ENCODE peak calls at places on chromosomes 4 and X, in seven cellular contexts. R is BE2C, N is lower lobe of right lung, B is lung, A is body of pancreas, U is psoas muscle, J is A673. O is an unnamed sample. For H3K36me3, the result is how much of the 10 kb centered on the place peaks cover.

GRCh38 chr4:114252499-114252898 is 273.1 kb upstream of the ARSJ start:
- DNase-seq in J (no peak), N (no peak), U (no peak), A (no peak), R (no peak), B (no peak), O (no peak)

GRCh38 chr4:6641971-6642320 is 1.5 kb downstream of the MRFAP1 start:
- DNase-seq in U (no peak), A (no peak), J (no peak), B (no peak), R (no peak), N (no peak), O (no peak)

GRCh38 chr4:77010841-77011354 is 61.3 kb downstream of the SEPTIN11 start:
- DNase-seq in A (no peak), R (no peak), J (peak), U (no peak), B (no peak), N (no peak), O (peak)

GRCh38 chr4:154577324-154577723 is 13.2 kb downstream of the FGA start:
- DNase-seq in N (no peak), U (no peak), J (no peak), R (no peak), B (no peak), A (no peak), O (no peak)

GRCh38 chr4:153241970-153242847 is 38.0 kb downstream of the TRIM2 start:
- DNase-seq in U (no peak), N (no peak), B (no peak), R (no peak), A (peak), J (peak), O (no peak)

GRCh38 chr4:148443550-148444295 is 1.5 kb upstream of the NR3C2 start:
- DNase-seq in A (peak), U (peak), B (no peak), R (peak), J (peak), N (peak), O (no peak)

GRCh38 chr4:153521995-153522799 is 56.0 kb downstream of the TMEM131L start:
- DNase-seq in N (no peak), A (no peak), B (no peak), R (no peak), J (no peak), U (no peak), O (no peak)

GRCh38 chrX:65697915-65698796 is 30.7 kb downstream of the MSN start:
- DNase-seq in A (peak), J (peak), N (peak), R (no peak), B (peak), U (no peak), O (no peak)

GRCh38 chr4:152100378-152101201 is 339.8 kb upstream of the GATB start:
- DNase-seq in A (peak), J (no peak), R (no peak), N (no peak), B (no peak), U (no peak), O (peak)

GRCh38 chr4:15398001-15398400 is 29.8 kb upstream of the C1QTNF7 start:
- DNase-seq in R (no peak), U (no peak), N (no peak), B (no peak), J (no peak), A (no peak), O (peak)

GRCh38 chrX:149631293-149632165 is at the start of gene TMEM185A:
- DNase-seq in R (peak), U (peak), N (peak), J (peak), B (peak), A (peak), O (no peak)

GRCh38 chrX:149630681-149631292 is 805 bp downstream of the TMEM185A start:
- DNase-seq in J (peak), U (no peak), A (peak), R (no peak), N (no peak), B (no peak), O (peak)

GRCh38 chrX:149629730-149630387 is 1.7 kb downstream of the TMEM185A start:
- DNase-seq in N (no peak), A (no peak), R (no peak), U (no peak), J (no peak), B (no peak), O (no peak)

GRCh38 chrX:149628768-149629167 is 2.8 kb downstream of the TMEM185A start:
- DNase-seq in N (no peak), B (no peak), R (no peak), A (no peak), U (no peak), J (no peak), O (no peak)

DNA sequence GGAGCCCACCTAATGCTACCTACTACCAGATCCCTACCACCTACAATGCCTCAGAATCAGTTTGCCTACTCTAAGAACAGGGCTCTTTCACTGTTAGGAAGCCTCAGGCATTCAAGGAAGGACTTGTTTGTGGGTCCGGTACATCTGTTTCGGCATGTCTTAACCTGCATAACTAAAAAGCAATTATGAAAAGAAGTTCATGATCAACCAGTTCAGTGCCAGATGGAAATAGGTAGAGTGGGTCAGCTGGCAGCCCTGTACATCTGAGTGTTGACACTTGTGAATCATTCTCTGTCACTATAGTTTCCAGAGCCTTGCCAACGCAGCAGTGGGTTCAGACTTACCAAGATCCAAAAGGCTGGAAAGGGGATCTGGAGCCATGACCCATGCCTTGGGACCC is 3.3 kb downstream of the TMEM185A start:
- DNase-seq in R (no peak), J (no peak), B (no peak), U (no peak), N (no peak), A (no peak), O (peak)
- H3K4me3 ChIP-seq in R (no peak), J (no peak), B (no peak), U (no peak), N (no peak), A (no peak), O (no peak)

DNA sequence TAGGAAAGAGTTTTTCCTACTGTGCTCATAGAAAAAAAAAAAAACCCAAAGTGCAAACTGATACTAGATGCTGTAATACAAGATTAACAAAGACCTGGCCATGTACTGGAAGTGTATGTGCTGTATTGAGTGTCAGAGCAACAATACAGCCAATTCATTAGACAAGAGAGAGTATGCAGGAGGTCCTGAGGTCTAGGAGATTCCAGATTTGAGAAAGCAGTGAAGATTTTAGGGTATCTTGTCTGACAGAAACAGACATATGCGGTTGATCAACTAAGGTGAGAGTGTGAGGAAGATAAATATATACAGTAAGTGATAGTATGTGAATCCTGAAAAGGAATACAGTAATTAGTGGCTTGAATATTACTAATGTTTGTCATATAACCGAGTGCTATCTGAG is 3.0 kb downstream of the GPR174 start:
- DNase-seq in U (no peak), R (no peak), B (no peak), J (no peak), A (no peak), N (no peak), O (no peak)
- H3K36me3 ChIP-seq in U (under half), R (under half), B (under half), J (under half), A (under half), N (under half), O (under half)

GRCh38 chr4:1080961-1081688 is 32.2 kb downstream of the RNF212 start:
- DNase-seq in U (no peak), J (peak), R (peak), B (no peak), N (no peak), A (no peak), O (peak)

GRCh38 chr4:1080432-1080831 is 32.9 kb downstream of the RNF212 start:
- DNase-seq in U (no peak), J (no peak), R (no peak), A (no peak), N (no peak), B (no peak), O (no peak)

GRCh38 chr4:1078490-1078889 is 34.9 kb downstream of the RNF212 start:
- DNase-seq in B (no peak), A (no peak), R (no peak), J (no peak), U (no peak), N (no peak), O (no peak)

GRCh38 chr4:1081689-1082040 is 31.7 kb downstream of the RNF212 start:
- DNase-seq in U (no peak), N (no peak), B (no peak), A (no peak), J (no peak), R (no peak), O (no peak)

GRCh38 chr4:1079711-1080265 is 33.6 kb downstream of the RNF212 start:
- DNase-seq in A (no peak), N (no peak), R (no peak), J (no peak), B (no peak), U (no peak), O (no peak)
- TF ChIP-seq CTCF in A (no peak), N (no peak), R (no peak), J (no peak), B (no peak), U (no peak), O (no peak)

GRCh38 chr4:42149004-42149403 is 3.5 kb downstream of the BEND4 start:
- DNase-seq in R (peak), B (no peak), J (no peak), N (no peak), A (no peak), U (no peak), O (no peak)

GRCh38 chr4:42148453-42148852 is 4.0 kb downstream of the BEND4 start:
- DNase-seq in A (no peak), B (no peak), U (no peak), N (no peak), J (peak), R (no peak), O (no peak)

GRCh38 chr4:42150653-42151567 is 1.5 kb downstream of the BEND4 start:
- DNase-seq in J (no peak), R (peak), A (no peak), U (no peak), N (no peak), B (no peak), O (no peak)

GRCh38 chr4:42151568-42152506 is 618 bp downstream of the BEND4 start:
- DNase-seq in B (no peak), R (peak), N (no peak), J (peak), A (no peak), U (peak), O (no peak)

GRCh38 chr4:42152507-42153504 is at the start of gene BEND4:
- DNase-seq in U (no peak), A (no peak), N (no peak), B (no peak), J (no peak), R (no peak), O (no peak)
- H3K4me3 ChIP-seq in U (peak), A (peak), N (peak), B (peak), J (peak), R (peak), O (no peak)

GRCh38 chrX:53379008-53379710 is 43.3 kb downstream of the SMC1A start:
- DNase-seq in B (no peak), R (no peak), U (no peak), A (no peak), N (no peak), J (no peak), O (no peak)

GRCh38 chrX:53374222-53374820 is 48.1 kb downstream of the SMC1A start:
- DNase-seq in A (peak), B (no peak), U (no peak), R (no peak), N (no peak), J (no peak), O (no peak)

GRCh38 chrX:53377464-53377863 is 45.0 kb downstream of the SMC1A start:
- DNase-seq in U (no peak), A (no peak), B (no peak), N (no peak), R (no peak), J (no peak), O (no peak)

GRCh38 chrX:53374923-53375322 is 47.5 kb downstream of the SMC1A start:
- DNase-seq in A (no peak), U (no peak), N (no peak), B (no peak), J (no peak), R (no peak), O (no peak)

GRCh38 chrX:53373307-53373706 is 49.1 kb downstream of the SMC1A start:
- DNase-seq in B (no peak), U (no peak), A (no peak), R (no peak), N (no peak), J (no peak), O (no peak)
- H3K36me3 ChIP-seq in B (under half), U (under half), A (under half), R (under half), N (under half), J (under half), O (under half)

GRCh38 chr4:75696036-75696435 is 22.8 kb upstream of the G3BP2 start:
- DNase-seq in B (no peak), A (no peak), J (no peak), R (no peak), U (no peak), N (no peak), O (no peak)

GRCh38 chr4:75698963-75699228 is 25.5 kb upstream of the USO1 start:
- DNase-seq in J (no peak), B (no peak), N (no peak), U (no peak), R (no peak), A (no peak), O (no peak)

GRCh38 chr4:75696551-75696950 is 23.3 kb upstream of the G3BP2 start:
- DNase-seq in J (no peak), A (no peak), N (no peak), B (no peak), U (no peak), R (no peak), O (no peak)

GRCh38 chr4:75699299-75699698 is 25.1 kb upstream of the USO1 start:
- DNase-seq in R (no peak), A (no peak), U (no peak), B (no peak), J (no peak), N (no peak), O (no peak)

GRCh38 chr4:75698162-75698962 is 25.2 kb upstream of the G3BP2 start:
- DNase-seq in N (no peak), A (no peak), U (no peak), R (no peak), B (no peak), J (no peak), O (no peak)
- TF ChIP-seq CTCF in N (no peak), A (no peak), U (no peak), R (no peak), B (no peak), J (no peak), O (no peak)

GRCh38 chrX:149903889-149904748 is 23.1 kb downstream of the MAGEA8 start:
- DNase-seq in A (no peak), J (peak), U (no peak), B (no peak), N (no peak), R (no peak), O (peak)
- H3K4me3 ChIP-seq in A (no peak), J (peak), U (no peak), B (no peak), N (peak), R (peak), O (peak)

GRCh38 chr4:7765676-7766075 is 174.0 kb downstream of the AFAP1 start:
- DNase-seq in A (no peak), U (peak), R (no peak), N (no peak), J (no peak), B (no peak), O (no peak)

GRCh38 chr4:7762376-7763040 is 177.2 kb downstream of the AFAP1 start:
- DNase-seq in N (peak), R (no peak), U (no peak), J (no peak), B (no peak), A (no peak), O (no peak)

GRCh38 chr4:7763106-7763505 is 176.6 kb downstream of the AFAP1 start:
- DNase-seq in R (no peak), B (no peak), U (no peak), A (no peak), J (no peak), N (peak), O (no peak)

GRCh38 chr4:7764466-7764865 is 175.2 kb downstream of the AFAP1 start:
- DNase-seq in R (no peak), N (peak), A (no peak), B (no peak), U (peak), J (no peak), O (no peak)

DNA sequence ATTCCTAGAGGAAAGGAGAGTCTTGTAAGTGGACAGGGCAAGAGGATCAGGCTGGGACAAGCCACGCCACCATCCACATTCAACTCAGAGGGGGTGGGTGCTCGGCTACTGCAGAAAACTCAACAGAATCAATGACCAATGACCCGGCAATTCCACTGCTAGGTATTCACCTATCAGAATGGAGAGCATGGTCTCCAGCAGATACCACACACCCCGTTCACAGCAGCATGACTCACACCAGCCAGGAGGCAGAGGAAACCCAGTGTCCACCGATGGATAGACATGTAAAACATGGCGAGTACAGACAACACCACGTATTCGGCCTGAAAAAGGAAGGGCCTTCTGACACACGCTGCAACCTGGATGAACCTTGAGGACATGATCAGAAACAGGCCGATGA is 175.9 kb downstream of the AFAP1 start:
- DNase-seq in A (no peak), N (no peak), B (no peak), J (no peak), R (no peak), U (no peak), O (peak)
- H3K36me3 ChIP-seq in A (under half), N (half or more), B (under half), J (under half), R (half or more), U (under half), O (under half)

GRCh38 chr4:169210516-169211108 is 60.1 kb downstream of the SH3RF1 start:
- DNase-seq in N (no peak), A (no peak), J (no peak), B (no peak), U (no peak), R (no peak), O (no peak)
- TF ChIP-seq CTCF in N (no peak), A (no peak), J (no peak), B (no peak), U (no peak), R (no peak), O (no peak)

GRCh38 chrX:7147431-7147977 is at the start of gene STS:
- DNase-seq in N (peak), B (peak), U (peak), R (peak), J (peak), A (peak), O (no peak)

GRCh38 chrX:7146703-7147430 is 645 bp upstream of the STS start:
- DNase-seq in J (no peak), N (peak), A (peak), U (peak), R (no peak), B (peak), O (no peak)

GRCh38 chrX:7149421-7149820 is 1.5 kb upstream of the PUDP start:
- DNase-seq in R (no peak), U (no peak), B (no peak), N (no peak), J (no peak), A (no peak), O (no peak)

GRCh38 chrX:7146026-7146702 is 1.3 kb upstream of the STS start:
- DNase-seq in N (no peak), J (no peak), R (no peak), B (no peak), A (no peak), U (no peak), O (no peak)

GRCh38 chrX:7147978-7148824 is at the start of gene PUDP:
- DNase-seq in B (peak), N (peak), U (peak), A (peak), R (peak), J (peak), O (peak)
- H3K4me3 ChIP-seq in B (peak), N (peak), U (peak), A (peak), R (peak), J (peak), O (peak)